ENCODE peak calls at places on chromosome 13, in seven cellular contexts. Y is sigmoid colon, L is H1, U is transverse colon, G is A549, P is adrenal gland, K is stomach. A is an unnamed sample.
A peak's percentile ranks its signal among the peaks of the same experiment; 100 is the strongest.

GRCh38 chr13:112576768-112577167 is 11.2 kb downstream of the TUBGCP3 start:
- DNase-seq in K (no peak), U (no peak), P (no peak), G (no peak), Y (no peak), L (no peak), A (no peak)

GRCh38 chr13:97757807-97758206 is 195.7 kb upstream of the IPO5 start:
- DNase-seq in L (no peak), K (no peak), P (peak; percentile 65), Y (no peak), G (no peak), U (no peak), A (no peak)

GRCh38 chr13:101455863-101456262 is 3.4 kb downstream of the ITGBL1 start:
- DNase-seq in G (peak; percentile 59), K (no peak), L (no peak), Y (no peak), U (no peak), P (no peak), A (no peak)

GRCh38 chr13:63025741-63026140 is 1610.1 kb upstream of the PCDH20 start:
- DNase-seq in L (no peak), P (no peak), U (no peak), Y (no peak), K (no peak), G (no peak), A (no peak)

GRCh38 chr13:89708013-89708412 is 1639.5 kb upstream of the MIR17HG start:
- DNase-seq in L (no peak), P (no peak), U (no peak), G (no peak), K (no peak), Y (no peak), A (no peak)

GRCh38 chr13:50080158-50080855 is 65.1 kb downstream of the KCNRG start:
- DNase-seq in Y (peak; percentile 70), G (no peak), L (no peak), P (peak; percentile 68), K (no peak), U (peak; percentile 30), A (peak; percentile 59)

GRCh38 chr13:103002279-103002678 is 63.9 kb downstream of the SLC10A2 start:
- DNase-seq in L (no peak), Y (no peak), U (no peak), K (no peak), P (no peak), G (no peak), A (no peak)

GRCh38 chr13:41565221-41565620 is 107.9 kb downstream of the RGCC start:
- DNase-seq in P (no peak), Y (no peak), K (no peak), U (no peak), L (no peak), G (no peak), A (no peak)

GRCh38 chr13:40812724-40813445 is 23.5 kb downstream of the SLC25A15 start:
- DNase-seq in L (no peak), Y (no peak), U (no peak), K (no peak), G (no peak), P (no peak), A (no peak)

GRCh38 chr13:67267136-67267535 is 37.0 kb upstream of the PCDH9 start:
- DNase-seq in K (no peak), P (no peak), Y (no peak), L (no peak), G (no peak), U (no peak), A (no peak)

GRCh38 chr13:27257648-27258253 is 6.4 kb downstream of the RPL21 start:
- DNase-seq in U (no peak), P (no peak), K (no peak), L (no peak), G (no peak), Y (no peak), A (no peak)

GRCh38 chr13:70370924-70371323 is 262.7 kb upstream of the KLHL1 start:
- DNase-seq in U (no peak), L (no peak), K (no peak), P (no peak), Y (no peak), G (no peak), A (no peak)
- H3K4me1 ChIP-seq in U (no peaks in the 10 kb centered on the region), L (no peaks in the 10 kb centered on the region), K (no peaks in the 10 kb centered on the region), P (no peaks in the 10 kb centered on the region), Y (no peaks in the 10 kb centered on the region), G (no peaks in the 10 kb centered on the region), A (no peaks in the 10 kb centered on the region)

GRCh38 chr13:60265566-60265965 is 101.8 kb upstream of the DIAPH3 start:
- DNase-seq in L (no peak), G (no peak), Y (no peak), U (no peak), P (no peak), K (no peak), A (no peak)

GRCh38 chr13:60261432-60262351 is 98.0 kb upstream of the DIAPH3 start:
- DNase-seq in U (no peak), K (no peak), L (no peak), Y (no peak), P (no peak), G (no peak), A (no peak)

GRCh38 chr13:60268203-60268555 is 104.5 kb upstream of the DIAPH3 start:
- DNase-seq in G (no peak), Y (no peak), P (no peak), L (no peak), K (no peak), U (no peak), A (no peak)

DNA sequence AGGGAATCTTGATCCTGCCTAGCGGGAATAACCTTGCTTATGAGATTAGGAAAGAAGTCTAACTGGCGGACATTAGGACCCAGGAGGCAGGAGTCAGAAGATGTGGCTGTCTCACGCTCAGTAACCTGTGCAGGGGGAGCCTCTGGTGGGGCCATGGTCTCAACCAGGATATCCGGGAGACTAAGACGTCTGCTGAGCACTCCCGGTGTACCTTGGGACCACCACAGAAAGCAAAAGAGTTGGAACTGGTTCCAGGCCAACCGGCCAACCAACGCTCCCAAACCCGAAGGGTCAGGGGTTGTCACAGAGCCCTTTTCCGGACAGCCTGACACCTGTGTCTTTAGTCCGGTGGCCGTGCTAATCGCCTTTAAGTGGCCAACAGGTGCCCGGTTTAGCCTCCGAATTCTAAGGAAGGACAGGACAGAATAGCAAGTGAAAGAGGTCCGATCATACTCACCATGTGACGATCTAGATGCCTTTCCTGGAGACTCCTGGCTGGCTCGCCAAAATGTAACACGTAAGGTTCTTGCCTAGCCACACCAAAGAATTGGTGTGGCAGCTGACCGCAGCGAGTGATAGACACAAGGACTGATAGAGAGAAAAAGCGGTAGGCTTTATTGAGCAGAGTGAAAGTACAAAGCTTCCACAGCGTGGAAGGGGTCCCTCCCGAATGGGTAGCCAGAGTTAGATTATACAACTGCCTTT is 103.9 kb upstream of the DIAPH3 start:
- DNase-seq in L (peak; percentile 55), P (no peak), G (no peak), Y (no peak), K (no peak), U (peak; percentile 13), A (no peak)
- TF ChIP-seq POLR2A in L (peak; percentile 31), P (no peak), G (no peak), Y (no peak), K (no peak), U (no peak), A (no peak)

DNA sequence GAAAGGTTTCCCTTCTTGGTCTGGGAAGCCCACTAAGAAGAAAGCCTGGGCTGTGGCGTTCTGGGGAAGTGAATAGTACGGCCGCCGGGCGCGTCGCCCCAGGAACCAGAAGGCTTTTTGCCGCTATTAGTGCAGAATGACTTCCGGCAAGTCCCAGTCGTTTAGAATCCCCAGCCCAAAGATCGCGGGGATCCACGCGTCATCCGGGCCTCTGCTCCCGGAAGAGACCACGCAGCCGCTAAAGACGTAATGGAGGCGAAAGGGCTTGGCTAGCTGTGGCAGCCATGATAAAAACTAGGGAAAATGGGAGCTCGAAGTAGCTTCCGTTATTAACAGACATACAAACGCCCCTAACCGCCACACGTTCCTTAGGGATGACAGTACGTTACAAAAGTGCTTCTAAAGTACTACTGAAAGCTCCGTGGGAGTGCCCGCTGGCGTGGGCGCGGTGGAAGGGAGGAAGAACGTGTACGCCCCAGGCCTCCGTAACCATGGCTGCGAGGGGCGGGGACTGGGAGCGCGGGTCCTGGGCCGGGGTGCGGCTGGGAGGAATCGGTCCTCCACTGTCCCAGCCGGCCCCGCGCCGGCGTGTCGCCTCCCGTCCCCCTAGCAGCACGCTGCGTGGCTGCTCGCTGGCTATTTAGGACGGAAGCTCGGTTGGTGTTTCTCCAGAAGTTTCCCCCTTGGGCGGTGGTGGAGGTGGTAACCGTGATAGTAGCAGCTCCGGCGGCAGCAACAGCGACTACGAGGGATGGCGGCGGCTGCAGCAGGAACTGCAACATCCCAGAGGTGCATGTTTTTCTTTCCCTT is at the start of gene SUGT1:
- DNase-seq in L (peak; percentile 96), U (peak; percentile 99), K (peak; percentile 98), P (peak; percentile 98), G (peak; percentile 60), Y (peak; percentile 98), A (peak; percentile 99)
- TF ChIP-seq CTCF in L (peak; percentile 53), U (peak; percentile 90), K (peak; percentile 62), P (peak; percentile 62), G (peak; percentile 40), Y (peak; percentile 61), A (peak; percentile 58)

GRCh38 chr13:114096031-114096485 is 36.4 kb downstream of the RASA3 start:
- DNase-seq in K (no peak), G (no peak), L (no peak), U (no peak), P (peak; percentile 42), Y (peak; percentile 61), A (peak; percentile 40)

GRCh38 chr13:114095486-114095885 is 36.9 kb downstream of the RASA3 start:
- DNase-seq in U (no peak), K (no peak), P (peak; percentile 27), Y (peak; percentile 44), G (no peak), L (no peak), A (peak; percentile 34)

GRCh38 chr13:114097893-114098688 is 34.3 kb downstream of the RASA3 start:
- DNase-seq in G (no peak), K (no peak), U (peak; percentile 7), P (peak; percentile 46), L (no peak), Y (peak; percentile 57), A (no peak)

GRCh38 chr13:114097504-114097892 is 34.9 kb downstream of the RASA3 start:
- DNase-seq in U (no peak), P (peak; percentile 42), L (no peak), Y (peak; percentile 48), G (no peak), K (no peak), A (no peak)

DNA sequence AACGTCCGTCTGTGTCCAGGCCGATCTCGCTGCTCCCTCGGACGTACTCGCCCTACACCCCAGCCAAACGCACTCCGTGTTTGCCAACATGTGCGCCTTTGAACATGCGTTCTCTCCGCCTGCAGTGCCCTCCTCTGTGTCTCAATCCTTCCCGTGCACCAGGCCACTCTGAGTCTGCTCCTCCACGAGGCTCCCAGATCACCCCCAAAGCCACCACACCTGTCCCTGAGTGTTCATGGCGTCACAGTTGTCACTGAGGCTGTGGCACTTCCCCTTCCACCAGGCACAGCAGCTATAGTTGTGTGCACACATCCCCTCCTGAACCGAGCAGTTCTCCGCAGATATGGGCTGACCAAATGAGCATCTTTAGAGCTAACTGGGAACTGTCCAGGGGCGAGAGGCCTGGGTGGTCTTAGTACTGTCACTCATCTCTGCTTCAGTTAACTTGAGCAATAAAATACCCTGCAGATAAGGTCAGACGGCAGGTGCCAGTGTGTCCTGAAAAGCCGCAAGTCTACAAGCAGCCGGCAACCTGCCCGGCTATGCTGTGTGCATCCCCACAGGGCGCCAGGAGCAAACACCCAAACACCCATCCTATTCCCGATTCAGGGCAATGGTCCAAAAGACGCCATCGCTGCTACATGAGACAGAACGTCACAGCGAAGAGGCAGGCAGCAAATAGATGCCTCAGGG is 35.5 kb downstream of the RASA3 start:
- DNase-seq in K (no peak), G (no peak), Y (peak; percentile 57), U (no peak), P (peak; percentile 64), L (no peak), A (no peak)
- H3K4me1 ChIP-seq in K (peaks cover 33% of the 10 kb centered on the region), G (peaks cover 12% of the 10 kb centered on the region), Y (peaks cover 33% of the 10 kb centered on the region), U (peaks cover 22% of the 10 kb centered on the region), P (peaks cover 9% of the 10 kb centered on the region), L (peaks cover 9% of the 10 kb centered on the region), A (peaks cover 5% of the 10 kb centered on the region)

A was measured in Peyer's patch.